ENCODE peak calls at places on chromosomes 11 and 22, in seven cellular contexts. N is CD8-positive, alpha-beta memory T cell; U is IMR-90; Q is A673; X is adipocyte; I is transverse colon; O is SK-N-SH. F is an unnamed sample. For H3K9me3, the result is how much of the 10 kb centered on the place peaks cover.

GRCh38 chr22:17117890-17118289 is 3.3 kb downstream of the TMEM121B start:
- DNase-seq in N (peak), Q (no peak), I (no peak), X (no peak), U (no peak), O (no peak), F (no peak)

GRCh38 chr11:103007521-103007920 is 52.0 kb upstream of the MMP13 start:
- DNase-seq in I (no peak), O (no peak), X (peak), Q (no peak), N (no peak), U (peak), F (no peak)

GRCh38 chr11:12717851-12718291 is 43.6 kb downstream of the TEAD1 start:
- DNase-seq in N (peak), Q (no peak), U (no peak), I (no peak), X (no peak), O (no peak), F (peak)

GRCh38 chr11:45928535-45929215 is 6.2 kb downstream of the LARGE2 start:
- DNase-seq in Q (no peak), I (peak), N (no peak), U (no peak), X (no peak), O (no peak), F (no peak)

GRCh38 chr22:34760276-34761008 is 305.5 kb upstream of the ISX start:
- DNase-seq in N (no peak), X (no peak), I (no peak), Q (no peak), O (no peak), U (no peak), F (no peak)

GRCh38 chr11:86990520-86990919 is 35.3 kb upstream of the FZD4 start:
- DNase-seq in O (no peak), U (peak), X (peak), Q (peak), I (no peak), N (no peak), F (no peak)

GRCh38 chr11:120815260-120816100 is 208.4 kb upstream of the TBCEL start:
- DNase-seq in X (no peak), Q (no peak), I (no peak), N (no peak), U (no peak), O (no peak), F (no peak)

GRCh38 chr11:2775083-2775625 is 75.4 kb upstream of the KCNQ1OT1 start:
- DNase-seq in I (no peak), N (peak), X (no peak), Q (no peak), U (no peak), O (no peak), F (peak)

GRCh38 chr11:16818284-16818683 is 79.8 kb downstream of the C11orf58 start:
- DNase-seq in I (no peak), Q (no peak), X (no peak), U (no peak), O (no peak), N (no peak), F (no peak)

GRCh38 chr22:28021116-28021997 is 102.3 kb upstream of the PITPNB start:
- DNase-seq in I (no peak), U (no peak), N (no peak), X (no peak), Q (no peak), O (no peak), F (no peak)

GRCh38 chr22:20243545-20244249 is 24.4 kb downstream of the RTN4R start:
- DNase-seq in Q (peak), N (peak), U (peak), X (peak), I (peak), O (peak), F (peak)

GRCh38 chr11:125070699-125071254 is 7.7 kb downstream of the SLC37A2 start:
- DNase-seq in I (peak), Q (no peak), O (no peak), X (peak), U (peak), N (no peak), F (no peak)

GRCh38 chr11:8658210-8658968 is 24.1 kb downstream of the TRIM66 start:
- DNase-seq in N (no peak), O (no peak), Q (peak), X (no peak), U (peak), I (no peak), F (no peak)

GRCh38 chr11:126669416-126669815 is 313.9 kb downstream of the ST3GAL4 start:
- DNase-seq in N (no peak), X (peak), U (peak), Q (no peak), I (no peak), O (no peak), F (no peak)

GRCh38 chr11:64250875-64251721 is at the start of gene PLCB3:
- DNase-seq in Q (peak), I (peak), U (no peak), N (peak), O (peak), X (peak), F (peak)

GRCh38 chr11:67314218-67314617 is 10.9 kb downstream of the SSH3 start:
- DNase-seq in Q (no peak), U (no peak), I (no peak), O (no peak), N (no peak), X (no peak), F (no peak)

GRCh38 chr11:46141597-46141996 is 20.3 kb upstream of the PHF21A start:
- DNase-seq in X (no peak), U (no peak), I (no peak), Q (no peak), O (no peak), N (no peak), F (no peak)

GRCh38 chr22:39266398-39267030 is 21.7 kb upstream of the PDGFB start:
- DNase-seq in U (peak), I (no peak), X (no peak), O (no peak), Q (no peak), N (no peak), F (peak)

GRCh38 chr11:17864478-17864941 is 129.9 kb downstream of the KCNC1 start:
- DNase-seq in X (no peak), N (no peak), O (no peak), U (no peak), I (peak), Q (no peak), F (no peak)

GRCh38 chr11:134949121-134949591 is 537.1 kb upstream of the B3GAT1 start:
- DNase-seq in Q (no peak), O (no peak), U (peak), I (no peak), N (no peak), X (peak), F (no peak)

GRCh38 chr11:13680501-13681264 is 12.2 kb downstream of the FAR1 start:
- DNase-seq in N (no peak), X (no peak), Q (no peak), U (no peak), O (no peak), I (no peak), F (no peak)

GRCh38 chr11:119481667-119482400 is 58.9 kb upstream of the THY1 start:
- DNase-seq in O (no peak), X (no peak), N (no peak), I (peak), U (no peak), Q (no peak), F (no peak)

GRCh38 chr11:8156877-8157276 is 11.9 kb downstream of the RIC3 start:
- DNase-seq in N (no peak), X (no peak), O (no peak), I (no peak), U (no peak), Q (no peak), F (no peak)

GRCh38 chr11:45920531-45921477 is 1.7 kb upstream of the LARGE2 start:
- DNase-seq in I (no peak), X (no peak), U (no peak), O (peak), N (no peak), Q (no peak), F (no peak)

GRCh38 chr22:46931414-46931813 is 169.0 kb downstream of the TBC1D22A start:
- DNase-seq in O (no peak), X (no peak), U (no peak), I (no peak), Q (peak), N (no peak), F (no peak)

GRCh38 chr11:64876835-64877341 is 1.5 kb downstream of the EHD1 start:
- DNase-seq in X (peak), N (no peak), I (peak), Q (no peak), U (peak), O (no peak), F (no peak)

GRCh38 chr22:19761022-19761499 is 483 bp downstream of the TBX1 start:
- DNase-seq in Q (no peak), U (no peak), I (no peak), X (peak), O (peak), N (no peak), F (no peak)

GRCh38 chr11:35950082-35950481 is 6.2 kb downstream of the LDLRAD3 start:
- DNase-seq in O (no peak), I (no peak), U (no peak), X (no peak), Q (no peak), N (no peak), F (no peak)

GRCh38 chr11:35954205-35954604 is 10.3 kb downstream of the LDLRAD3 start:
- DNase-seq in N (no peak), I (no peak), U (no peak), O (no peak), X (no peak), Q (no peak), F (no peak)

GRCh38 chr11:35951659-35952058 is 7.8 kb downstream of the LDLRAD3 start:
- DNase-seq in U (no peak), Q (peak), N (no peak), O (no peak), I (no peak), X (no peak), F (no peak)

GRCh38 chr11:35955636-35956035 is 11.8 kb downstream of the LDLRAD3 start:
- DNase-seq in U (no peak), N (no peak), O (peak), X (no peak), Q (no peak), I (no peak), F (no peak)

GRCh38 chr11:35953081-35953480 is 9.2 kb downstream of the LDLRAD3 start:
- DNase-seq in I (no peak), O (peak), N (no peak), U (no peak), X (no peak), Q (no peak), F (no peak)
- H3K9me3 ChIP-seq in I (under half), O (under half), N (under half), U (under half), X (under half), Q (under half), F (under half)

DNA sequence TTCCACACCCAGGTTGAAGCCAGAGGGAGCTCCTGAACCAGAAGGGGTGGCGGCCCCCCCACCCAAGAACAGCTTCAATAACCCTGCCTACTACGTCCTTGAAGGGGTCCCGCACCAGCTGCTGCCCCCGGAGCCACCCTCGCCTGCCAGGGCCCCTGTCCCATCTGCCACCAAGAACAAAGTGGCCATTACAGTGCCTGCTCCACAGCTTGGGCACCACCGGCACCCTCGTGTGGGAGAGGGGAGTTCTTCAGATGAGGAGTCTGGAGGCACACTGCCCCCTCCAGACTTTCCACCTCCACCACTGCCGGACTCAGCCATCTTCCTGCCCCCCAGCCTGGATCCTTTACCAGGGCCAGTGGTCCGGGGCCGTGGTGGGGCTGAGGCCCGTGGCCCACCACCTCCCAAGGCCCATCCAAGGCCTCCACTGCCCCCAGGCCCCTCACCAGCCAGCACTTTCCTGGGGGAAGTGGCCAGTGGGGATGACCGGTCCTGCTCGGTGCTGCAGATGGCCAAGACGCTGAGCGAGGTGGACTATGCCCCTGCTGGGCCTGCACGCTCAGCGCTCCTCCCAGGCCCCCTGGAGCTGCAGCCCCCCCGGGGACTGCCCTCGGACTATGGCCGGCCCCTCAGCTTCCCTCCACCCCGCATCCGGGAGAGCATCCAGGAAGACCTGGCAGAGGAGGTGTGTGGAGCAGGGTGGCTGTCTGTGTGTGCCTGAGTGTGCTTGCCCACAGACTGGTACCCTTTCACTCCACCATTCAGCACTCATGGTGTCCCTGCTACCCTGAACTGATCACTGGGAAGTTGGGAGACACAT is 6.7 kb downstream of the PHOX2A start:
- DNase-seq in U (no peak), Q (no peak), O (peak), X (no peak), N (no peak), I (no peak), F (no peak)
- H3K9me3 ChIP-seq in U (under half), Q (under half), O (under half), X (under half), N (under half), I (under half), F (under half)

DNA sequence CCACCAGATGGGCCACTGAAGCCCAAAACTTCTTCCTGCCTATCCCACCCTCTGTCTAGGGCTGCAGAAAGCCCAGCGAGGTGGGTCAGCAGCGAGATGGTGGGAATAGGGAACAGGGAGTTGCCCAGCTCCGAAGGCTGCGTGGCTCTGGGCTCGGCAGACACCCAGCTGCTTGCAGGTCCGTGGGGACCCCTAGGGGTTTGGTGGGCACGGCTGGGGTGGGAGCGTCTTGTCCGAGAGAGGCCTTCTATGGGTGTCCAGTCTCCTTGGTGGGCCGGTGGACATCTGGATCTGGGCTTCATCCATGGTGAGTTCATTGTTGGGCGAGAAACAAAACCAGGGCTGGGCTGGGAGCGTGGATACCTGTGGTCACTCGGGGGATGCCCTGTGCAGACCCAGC is 1211.0 kb downstream of the BRD1 start:
- DNase-seq in N (no peak), X (no peak), Q (no peak), O (no peak), U (no peak), I (no peak), F (no peak)
- H3K9me3 ChIP-seq in N (under half), X (under half), Q (under half), O (under half), U (under half), I (under half), F (under half)

GRCh38 chr11:70735976-70736375 is 337.6 kb downstream of the CTTN start:
- DNase-seq in Q (no peak), U (no peak), I (no peak), X (no peak), O (no peak), N (no peak), F (no peak)
- H3K9me3 ChIP-seq in Q (under half), U (under half), I (under half), X (under half), O (under half), N (under half), F (under half)

F was measured in CD4-positive, alpha-beta memory T cell.